ENCODE peak calls at places on chromosomes 2 and 18, in four cellular contexts. Y is EH, J is EL, K is SHP77. L is an unnamed sample.

GRCh38 chr2:105363192-105363591 is 25.9 kb downstream of the C2orf49 start:
- DNase-seq in Y (no peak), J (no peak), K (no peak), L (no peak)

GRCh38 chr18:36420826-36421225 is 123.3 kb downstream of the FHOD3 start:
- DNase-seq in Y (peak; percentile 71), J (peak; percentile 26), K (no peak), L (no peak)

GRCh38 chr2:217895070-217895635 is 107.6 kb downstream of the TNS1 start:
- DNase-seq in Y (no peak), J (no peak), K (no peak), L (peak; percentile 59)

GRCh38 chr2:181686566-181687185 is 6.4 kb upstream of the NEUROD1 start:
- DNase-seq in Y (no peak), J (no peak), K (no peak), L (no peak)

GRCh38 chr2:199956062-199956380 is 639 bp downstream of the MAIP1 start:
- DNase-seq in Y (no peak), J (no peak), K (no peak), L (no peak)

GRCh38 chr2:180604077-180604476 is 376.3 kb upstream of the UBE2E3 start:
- DNase-seq in Y (peak; percentile 31), J (peak; percentile 18), K (no peak), L (no peak)

GRCh38 chr18:79420033-79420745 is 24.5 kb downstream of the NFATC1 start:
- DNase-seq in Y (no peak), J (no peak), K (no peak), L (no peak)

GRCh38 chr18:69387181-69387580 is 13.5 kb upstream of the DOK6 start:
- DNase-seq in Y (no peak), J (no peak), K (peak; percentile 18), L (no peak)

GRCh38 chr2:104412384-104412783 is 441.5 kb upstream of the POU3F3 start:
- DNase-seq in Y (no peak), J (no peak), K (no peak), L (no peak)

GRCh38 chr2:10204326-10205200 is 82.0 kb downstream of the RRM2 start:
- DNase-seq in Y (peak; percentile 52), J (peak; percentile 57), K (no peak), L (peak; percentile 38)

GRCh38 chr18:54119524-54120019 is 104.9 kb downstream of the MBD2 start:
- DNase-seq in Y (peak; percentile 65), J (peak; percentile 59), K (peak; percentile 44), L (no peak)

GRCh38 chr2:61266653-61267505 is 104.9 kb downstream of the C2orf74 start:
- DNase-seq in Y (no peak), J (no peak), K (no peak), L (no peak)

GRCh38 chr2:138780908-138781307 is 718 bp upstream of the NXPH2 start:
- DNase-seq in Y (no peak), J (no peak), K (no peak), L (no peak)

GRCh38 chr2:16728742-16729141 is 63.1 kb upstream of the CYRIA start:
- DNase-seq in Y (no peak), J (no peak), K (no peak), L (no peak)

GRCh38 chr2:10120938-10121574 is 1.5 kb upstream of the RRM2 start:
- DNase-seq in Y (peak; percentile 44), J (peak; percentile 54), K (no peak), L (peak; percentile 75)

GRCh38 chr2:16860627-16861026 is 195.0 kb upstream of the CYRIA start:
- DNase-seq in Y (no peak), J (no peak), K (no peak), L (no peak)

GRCh38 chr2:164954954-164955701 is at the start of gene SLC38A11:
- DNase-seq in Y (peak; percentile 75), J (peak; percentile 57), K (no peak), L (peak; percentile 72)

GRCh38 chr18:76453057-76453561 is 41.9 kb downstream of the ZNF516 start:
- DNase-seq in Y (no peak), J (no peak), K (no peak), L (no peak)

GRCh38 chr2:201809633-201810032 is 3.3 kb downstream of the CDK15 start:
- DNase-seq in Y (no peak), J (no peak), K (no peak), L (no peak)

GRCh38 chr18:39591647-39592046 is 2026.0 kb upstream of the CELF4 start:
- DNase-seq in Y (no peak), J (no peak), K (no peak), L (no peak)

GRCh38 chr18:159037-159652 is 788 bp downstream of the USP14 start:
- DNase-seq in Y (peak; percentile 13), J (peak; percentile 27), K (peak; percentile 16), L (peak; percentile 56)

GRCh38 chr2:96792772-96793749 is 23.0 kb upstream of the CNNM3 start:
- DNase-seq in Y (no peak), J (no peak), K (no peak), L (no peak)

GRCh38 chr2:240204431-240205276 is 64.2 kb upstream of the OTOS start:
- DNase-seq in Y (no peak), J (peak; percentile 12), K (no peak), L (peak; percentile 56)

GRCh38 chr2:219459460-219460311 is 25.0 kb downstream of the SPEG start:
- DNase-seq in Y (peak; percentile 74), J (peak; percentile 70), K (peak; percentile 46), L (peak; percentile 96)

GRCh38 chr18:55868909-55869308 is 280.9 kb upstream of the TCF4 start:
- DNase-seq in Y (peak; percentile 69), J (peak; percentile 58), K (no peak), L (no peak)

GRCh38 chr2:161085041-161085598 is 75.1 kb upstream of the TANK start:
- DNase-seq in Y (peak; percentile 29), J (no peak), K (no peak), L (no peak)

GRCh38 chr2:127415593-127416485 is 2.4 kb upstream of the PROC start:
- DNase-seq in Y (no peak), J (no peak), K (no peak), L (peak; percentile 84)

GRCh38 chr2:207107551-207107950 is 58.2 kb downstream of the KLF7 start:
- DNase-seq in Y (no peak), J (no peak), K (peak; percentile 20), L (no peak)

GRCh38 chr2:15729709-15730544 is 138.3 kb downstream of the DDX1 start:
- DNase-seq in Y (no peak), J (no peak), K (no peak), L (no peak)

GRCh38 chr18:35242426-35242825 is 1.6 kb downstream of the ZNF397 start:
- DNase-seq in Y (no peak), J (no peak), K (no peak), L (no peak)

GRCh38 chr2:152336103-152336853 is 1.3 kb downstream of the FMNL2 start:
- DNase-seq in Y (peak; percentile 60), J (peak; percentile 68), K (no peak), L (peak; percentile 94)

GRCh38 chr2:25453199-25453903 is 111.6 kb upstream of the DNMT3A start:
- DNase-seq in Y (peak; percentile 12), J (peak; percentile 2), K (no peak), L (peak; percentile 30)

GRCh38 chr2:118668431-118669424 is 178.7 kb downstream of the EN1 start:
- DNase-seq in Y (peak; percentile 99), J (peak; percentile 94), K (no peak), L (peak; percentile 79)

GRCh38 chr2:128644745-128645256 is 326.1 kb upstream of the HS6ST1 start:
- DNase-seq in Y (peak; percentile 9), J (no peak), K (no peak), L (peak; percentile 60)

GRCh38 chr18:58135806-58136331 is 91.8 kb downstream of the NEDD4L start:
- DNase-seq in Y (peak; percentile 74), J (peak; percentile 80), K (peak; percentile 22), L (peak; percentile 96)

GRCh38 chr2:26936855-26937254 is 33.6 kb upstream of the MAPRE3 start:
- DNase-seq in Y (no peak), J (no peak), K (no peak), L (no peak)

GRCh38 chr2:197205590-197206215 is 104.9 kb downstream of the ANKRD44 start:
- DNase-seq in Y (no peak), J (no peak), K (no peak), L (no peak)

GRCh38 chr2:235433860-235434259 is 60.0 kb upstream of the AGAP1 start:
- DNase-seq in Y (peak; percentile 33), J (peak; percentile 11), K (peak; percentile 15), L (no peak)

GRCh38 chr2:71578665-71579371 is 125.5 kb downstream of the DYSF start:
- DNase-seq in Y (no peak), J (no peak), K (no peak), L (peak; percentile 96)

GRCh38 chr2:118251427-118251826 is 163.2 kb downstream of the INSIG2 start:
- DNase-seq in Y (peak; percentile 86), J (no peak), K (no peak), L (no peak)